ENCODE peak calls at places on chromosomes 7 and 10, in five cellular contexts. One of them, this sample, is unnamed.

GRCh38 chr10:33559105-33559504 is 224.6 kb upstream of the NRP1 start:
- DNase-seq in H9: no peak
- DNase-seq in AG10803: peak; percentile 88
- DNase-seq in AG09319: peak; percentile 63
- DNase-seq in hepatocyte: peak; percentile 17
- DNase-seq in this sample: peak; percentile 88

GRCh38 chr10:132616170-132616994 is 78.8 kb downstream of the INPP5A start:
- DNase-seq in AG10803: no peak
- DNase-seq in H9: no peak
- DNase-seq in hepatocyte: no peak
- DNase-seq in AG09319: no peak
- DNase-seq in this sample: no peak

GRCh38 chr7:118762451-118762850 is 537.9 kb downstream of the ANKRD7 start:
- DNase-seq in hepatocyte: no peak
- DNase-seq in AG10803: no peak
- DNase-seq in H9: no peak
- DNase-seq in AG09319: no peak
- DNase-seq in this sample: no peak

GRCh38 chr10:101258179-101258885 is 29.1 kb upstream of the LBX1 start:
- DNase-seq in AG09319: no peak
- DNase-seq in hepatocyte: no peak
- DNase-seq in H9: peak; percentile 64
- DNase-seq in AG10803: no peak
- DNase-seq in this sample: peak; percentile 52

GRCh38 chr7:19709249-19709578 is 377 bp upstream of the POLR1F start:
- DNase-seq in AG09319: no peak
- DNase-seq in H9: no peak
- DNase-seq in hepatocyte: no peak
- DNase-seq in AG10803: no peak
- DNase-seq in this sample: no peak

GRCh38 chr7:24817339-24817738 is 60.1 kb upstream of the GSDME start:
- DNase-seq in AG10803: no peak
- DNase-seq in AG09319: no peak
- DNase-seq in hepatocyte: no peak
- DNase-seq in H9: no peak
- DNase-seq in this sample: no peak

GRCh38 chr7:11847336-11847735 is 15.3 kb upstream of the THSD7A start:
- DNase-seq in AG10803: no peak
- DNase-seq in AG09319: no peak
- DNase-seq in H9: no peak
- DNase-seq in hepatocyte: no peak
- DNase-seq in this sample: no peak

GRCh38 chr7:37311282-37311868 is 137.3 kb downstream of the ELMO1 start:
- DNase-seq in hepatocyte: peak; percentile 29
- DNase-seq in AG10803: no peak
- DNase-seq in H9: no peak
- DNase-seq in AG09319: no peak
- DNase-seq in this sample: peak; percentile 22

GRCh38 chr10:26527018-26527417 is 88.9 kb downstream of the APBB1IP start:
- DNase-seq in AG10803: no peak
- DNase-seq in AG09319: no peak
- DNase-seq in H9: no peak
- DNase-seq in hepatocyte: no peak
- DNase-seq in this sample: no peak

GRCh38 chr10:111347386-111348005 is 270.7 kb downstream of the ADRA2A start:
- DNase-seq in AG09319: no peak
- DNase-seq in H9: no peak
- DNase-seq in AG10803: no peak
- DNase-seq in hepatocyte: peak; percentile 45
- DNase-seq in this sample: no peak

GRCh38 chr10:48608279-48608681 is 3.4 kb upstream of the ARHGAP22 start:
- DNase-seq in hepatocyte: peak; percentile 44
- DNase-seq in AG10803: peak; percentile 26
- DNase-seq in AG09319: no peak
- DNase-seq in H9: peak; percentile 82
- DNase-seq in this sample: peak; percentile 75

GRCh38 chr10:13439313-13439712 is 89.5 kb downstream of the BEND7 start:
- DNase-seq in AG09319: no peak
- DNase-seq in hepatocyte: no peak
- DNase-seq in AG10803: no peak
- DNase-seq in H9: no peak
- DNase-seq in this sample: no peak

GRCh38 chr7:37284805-37285211 is 163.9 kb downstream of the ELMO1 start:
- DNase-seq in H9: peak; percentile 73
- DNase-seq in AG10803: no peak
- DNase-seq in AG09319: no peak
- DNase-seq in hepatocyte: peak; percentile 66
- DNase-seq in this sample: peak; percentile 51

GRCh38 chr7:30348083-30348560 is 63.7 kb downstream of the ZNRF2 start:
- DNase-seq in AG09319: peak; percentile 72
- DNase-seq in H9: no peak
- DNase-seq in hepatocyte: peak; percentile 8
- DNase-seq in AG10803: peak; percentile 94
- DNase-seq in this sample: peak; percentile 95

GRCh38 chr7:130853503-130854279 is 119.7 kb upstream of the KLF14 start:
- DNase-seq in hepatocyte: no peak
- DNase-seq in H9: no peak
- DNase-seq in AG09319: no peak
- DNase-seq in AG10803: peak; percentile 86
- DNase-seq in this sample: peak; percentile 84

GRCh38 chr7:64516451-64516850 is 46.4 kb downstream of the ZNF680 start:
- DNase-seq in H9: no peak
- DNase-seq in AG10803: no peak
- DNase-seq in hepatocyte: no peak
- DNase-seq in AG09319: no peak
- DNase-seq in this sample: no peak

GRCh38 chr10:1544929-1545328 is 192.4 kb downstream of the ADARB2 start:
- DNase-seq in AG09319: no peak
- DNase-seq in hepatocyte: no peak
- DNase-seq in H9: no peak
- DNase-seq in AG10803: no peak
- DNase-seq in this sample: no peak

GRCh38 chr7:27139335-27140107 is 4.0 kb downstream of the HOXA5 start:
- DNase-seq in AG10803: no peak
- DNase-seq in hepatocyte: no peak
- DNase-seq in AG09319: no peak
- DNase-seq in H9: peak; percentile 65
- DNase-seq in this sample: peak; percentile 61

GRCh38 chr10:69760086-69760485 is 41.6 kb upstream of the COL13A1 start:
- DNase-seq in AG10803: no peak
- DNase-seq in AG09319: no peak
- DNase-seq in hepatocyte: no peak
- DNase-seq in H9: no peak
- DNase-seq in this sample: no peak

GRCh38 chr7:94366827-94367226 is 27.9 kb upstream of the COL1A2 start:
- DNase-seq in hepatocyte: no peak
- DNase-seq in AG09319: no peak
- DNase-seq in AG10803: no peak
- DNase-seq in H9: no peak
- DNase-seq in this sample: no peak

GRCh38 chr7:131774419-131775220 is 218.2 kb upstream of the PODXL start:
- DNase-seq in H9: peak; percentile 62
- DNase-seq in AG09319: no peak
- DNase-seq in AG10803: no peak
- DNase-seq in hepatocyte: no peak
- DNase-seq in this sample: peak; percentile 31

GRCh38 chr10:131310904-131311660 is 439 bp downstream of the TCERG1L start:
- DNase-seq in hepatocyte: peak; percentile 49
- DNase-seq in AG10803: no peak
- DNase-seq in H9: peak; percentile 32
- DNase-seq in AG09319: no peak
- DNase-seq in this sample: no peak

GRCh38 chr7:153401795-153402720 is 642.5 kb downstream of the ACTR3B start:
- DNase-seq in H9: no peak
- DNase-seq in AG10803: no peak
- DNase-seq in hepatocyte: no peak
- DNase-seq in AG09319: no peak
- DNase-seq in this sample: no peak

GRCh38 chr7:96075510-96076349 is 246.2 kb downstream of the SLC25A13 start:
- DNase-seq in H9: peak; percentile 68
- DNase-seq in AG09319: no peak
- DNase-seq in AG10803: peak; percentile 57
- DNase-seq in hepatocyte: peak; percentile 87
- DNase-seq in this sample: peak; percentile 57

GRCh38 chr10:86663046-86663345 is 5.3 kb upstream of the LDB3 start:
- DNase-seq in H9: peak; percentile 60
- DNase-seq in hepatocyte: no peak
- DNase-seq in AG10803: no peak
- DNase-seq in AG09319: no peak
- DNase-seq in this sample: no peak

GRCh38 chr7:129530881-129531391 is 28.6 kb downstream of the SMKR1 start:
- DNase-seq in hepatocyte: peak; percentile 13
- DNase-seq in H9: no peak
- DNase-seq in AG10803: peak; percentile 82
- DNase-seq in AG09319: no peak
- DNase-seq in this sample: peak; percentile 82

GRCh38 chr7:128194533-128195282 is 46.4 kb upstream of the LEP start:
- DNase-seq in AG10803: no peak
- DNase-seq in AG09319: no peak
- DNase-seq in H9: peak; percentile 14
- DNase-seq in hepatocyte: no peak
- DNase-seq in this sample: no peak

GRCh38 chr7:2033586-2034135 is 199.1 kb downstream of the MAD1L1 start:
- DNase-seq in hepatocyte: no peak
- DNase-seq in H9: no peak
- DNase-seq in AG09319: no peak
- DNase-seq in AG10803: no peak
- DNase-seq in this sample: no peak

GRCh38 chr7:54859066-54859465 is 100.1 kb upstream of the SEC61G start:
- DNase-seq in AG10803: no peak
- DNase-seq in AG09319: no peak
- DNase-seq in H9: no peak
- DNase-seq in hepatocyte: no peak
- DNase-seq in this sample: no peak

GRCh38 chr7:54858008-54858692 is 99.1 kb upstream of the SEC61G start:
- DNase-seq in AG10803: no peak
- DNase-seq in H9: no peak
- DNase-seq in AG09319: no peak
- DNase-seq in hepatocyte: no peak
- DNase-seq in this sample: peak; percentile 46

GRCh38 chr7:54859545-54859944 is 100.5 kb upstream of the SEC61G start:
- DNase-seq in AG10803: no peak
- DNase-seq in AG09319: no peak
- DNase-seq in H9: no peak
- DNase-seq in hepatocyte: no peak
- DNase-seq in this sample: no peak

GRCh38 chr7:54860003-54860775 is 101.2 kb upstream of the SEC61G start:
- DNase-seq in H9: no peak
- DNase-seq in hepatocyte: no peak
- DNase-seq in AG10803: no peak
- DNase-seq in AG09319: no peak
- DNase-seq in this sample: no peak

DNA sequence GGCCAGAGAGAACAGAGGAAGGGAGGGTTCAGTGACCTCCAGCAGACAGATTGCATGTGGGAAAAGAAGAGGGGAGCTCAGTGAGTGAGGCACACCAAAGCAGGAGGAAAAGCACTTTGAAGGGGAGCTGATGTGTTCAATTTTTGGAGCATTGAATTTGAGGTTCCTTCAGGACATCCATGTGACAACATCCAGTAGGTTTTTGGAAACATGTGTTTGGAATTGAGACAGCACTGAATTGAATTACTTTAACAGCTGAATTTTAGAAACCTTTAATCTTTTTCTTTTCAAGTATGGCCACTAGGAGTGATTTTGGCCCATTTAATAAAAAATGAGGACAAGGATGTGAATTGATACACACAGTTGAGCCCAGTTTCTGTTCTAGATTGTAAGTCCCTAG is 101.8 kb upstream of the SEC61G start:
- DNase-seq in hepatocyte: no peak
- DNase-seq in AG10803: no peak
- DNase-seq in H9: no peak
- DNase-seq in AG09319: no peak
- DNase-seq in this sample: no peak
- TF ChIP-seq CTCF in hepatocyte: no peak
- TF ChIP-seq CTCF in AG10803: no peak
- TF ChIP-seq CTCF in H9: no peak
- TF ChIP-seq CTCF in AG09319: no peak
- TF ChIP-seq CTCF in this sample: no peak

GRCh38 chr10:6136215-6137201 is 47.7 kb downstream of the RBM17 start:
- DNase-seq in H9: no peak
- DNase-seq in AG09319: no peak
- DNase-seq in AG10803: peak; percentile 72
- DNase-seq in hepatocyte: no peak
- DNase-seq in this sample: peak; percentile 38
- TF ChIP-seq CTCF in H9: no peak
- TF ChIP-seq CTCF in AG09319: peak; percentile 20
- TF ChIP-seq CTCF in AG10803: peak; percentile 29
- TF ChIP-seq CTCF in hepatocyte: no peak
- TF ChIP-seq CTCF in this sample: no peak

GRCh38 chr10:19668104-19668503 is 148.1 kb upstream of the PLXDC2 start:
- DNase-seq in AG10803: no peak
- DNase-seq in AG09319: no peak
- DNase-seq in H9: no peak
- DNase-seq in hepatocyte: no peak
- DNase-seq in this sample: no peak

GRCh38 chr10:19658622-19659233 is 157.5 kb upstream of the PLXDC2 start:
- DNase-seq in H9: no peak
- DNase-seq in AG09319: no peak
- DNase-seq in AG10803: no peak
- DNase-seq in hepatocyte: no peak
- DNase-seq in this sample: no peak

GRCh38 chr10:19659920-19660655 is 156.1 kb upstream of the PLXDC2 start:
- DNase-seq in AG10803: no peak
- DNase-seq in H9: no peak
- DNase-seq in AG09319: no peak
- DNase-seq in hepatocyte: no peak
- DNase-seq in this sample: no peak

GRCh38 chr10:19658131-19658530 is 158.1 kb upstream of the PLXDC2 start:
- DNase-seq in H9: no peak
- DNase-seq in AG09319: no peak
- DNase-seq in AG10803: no peak
- DNase-seq in hepatocyte: no peak
- DNase-seq in this sample: no peak

GRCh38 chr10:19663344-19663743 is 152.9 kb upstream of the PLXDC2 start:
- DNase-seq in H9: no peak
- DNase-seq in AG09319: no peak
- DNase-seq in AG10803: no peak
- DNase-seq in hepatocyte: no peak
- DNase-seq in this sample: no peak
- TF ChIP-seq CTCF in H9: peak; percentile 54
- TF ChIP-seq CTCF in AG09319: no peak
- TF ChIP-seq CTCF in AG10803: no peak
- TF ChIP-seq CTCF in hepatocyte: no peak
- TF ChIP-seq CTCF in this sample: no peak

GRCh38 chr10:68332259-68333057 is at the start of gene PBLD:
- DNase-seq in AG09319: peak; percentile 48
- DNase-seq in hepatocyte: peak; percentile 87
- DNase-seq in AG10803: peak; percentile 76
- DNase-seq in H9: peak; percentile 78
- DNase-seq in this sample: peak; percentile 85
- TF ChIP-seq CTCF in AG09319: peak; percentile 54
- TF ChIP-seq CTCF in hepatocyte: peak; percentile 51
- TF ChIP-seq CTCF in AG10803: peak; percentile 61
- TF ChIP-seq CTCF in H9: peak; percentile 43
- TF ChIP-seq CTCF in this sample: peak; percentile 29